ENCODE peak calls at places on chromosomes 3 and 15, in nine cellular contexts. L is EL; X is NCI-H774; M is activated naive CD4-positive, alpha-beta T cell treated with Interleukin-2 at 50 U/mL for 16 hours; C is activated CD4-positive, alpha-beta T cell treated with anti-CD3 and anti-CD28 coated beads, Interleukin-2, amount 50 U/mL, for 1 hour; I is naive thymus-derived CD4-positive, alpha-beta T cell; N is heart right ventricle; H is AG09319; D is HS-27A. B is an unnamed sample.

GRCh38 chr3:12195231-12195630 is 36.5 kb upstream of the TIMP4 start:
- DNase-seq in L (peak; percentile 51), X (no peak), M (no peak), C (no peak), I (no peak), N (no peak), H (no peak), D (no peak), B (no peak)

GRCh38 chr3:184259878-184260570 is 1.3 kb downstream of the CAMK2N2 start:
- DNase-seq in L (peak; percentile 36), X (peak; percentile 34), M (peak; percentile 39), C (peak; percentile 29), I (peak; percentile 55), N (peak; percentile 36), H (no peak), D (no peak), B (no peak)

GRCh38 chr15:72421484-72421883 is 23.4 kb downstream of the TMEM202 start:
- DNase-seq in L (no peak), X (no peak), M (no peak), C (no peak), I (no peak), N (no peak), H (no peak), D (no peak), B (no peak)

GRCh38 chr15:42110367-42110766 is 16.0 kb upstream of the PLA2G4D start:
- DNase-seq in L (no peak), X (no peak), M (no peak), C (no peak), I (no peak), N (no peak), H (no peak), D (no peak), B (no peak)

GRCh38 chr3:117277816-117278215 is 568.2 kb downstream of the TUSC7 start:
- DNase-seq in L (no peak), X (no peak), M (no peak), C (no peak), I (no peak), N (no peak), H (no peak), D (no peak), B (no peak)

GRCh38 chr15:83011271-83012037 is at the start of gene C15orf40:
- DNase-seq in L (peak; percentile 90), X (peak; percentile 91), M (peak; percentile 85), C (peak; percentile 82), I (peak; percentile 85), N (peak; percentile 92), H (peak; percentile 77), D (peak; percentile 66), B (peak; percentile 93)

GRCh38 chr3:55434789-55435188 is 52.3 kb downstream of the WNT5A start:
- DNase-seq in L (peak; percentile 44), X (no peak), M (no peak), C (no peak), I (no peak), N (no peak), H (no peak), D (no peak), B (no peak)

GRCh38 chr15:95684693-95685115 is 645.8 kb upstream of the NR2F2 start:
- DNase-seq in L (peak; percentile 81), X (no peak), M (no peak), C (no peak), I (no peak), N (no peak), H (no peak), D (peak; percentile 64), B (no peak)

GRCh38 chr15:72803006-72803405 is 19.4 kb upstream of the ADPGK start:
- DNase-seq in L (no peak), X (no peak), M (no peak), C (no peak), I (no peak), N (no peak), H (no peak), D (no peak), B (no peak)

GRCh38 chr3:4793311-4793710 is 185.9 kb upstream of the BHLHE40 start:
- DNase-seq in L (no peak), X (no peak), M (no peak), C (no peak), I (no peak), N (no peak), H (no peak), D (no peak), B (no peak)

GRCh38 chr3:143352031-143352623 is 232.6 kb downstream of the CHST2 start:
- DNase-seq in L (no peak), X (no peak), M (no peak), C (no peak), I (no peak), N (no peak), H (no peak), D (no peak), B (no peak)